ENCODE peak calls at places on chromosomes 2 and 18, in four cellular contexts. I, O, W and G are unnamed samples.

GRCh38 chr2:46216213-46216612 is 81.0 kb upstream of the EPAS1 start:
- DNase-seq in I (peak; percentile 33), O (no peak), W (no peak), G (no peak)

GRCh38 chr2:25301453-25302352 is 40.0 kb downstream of the DNMT3A start:
- DNase-seq in W (peak; percentile 40), I (peak; percentile 84), O (peak; percentile 91), G (no peak)

GRCh38 chr2:166335284-166335683 is 40.5 kb downstream of the SCN9A start:
- DNase-seq in I (no peak), O (no peak), W (no peak), G (no peak)

GRCh38 chr18:8898990-8899389 is 193.6 kb downstream of the MTCL1 start:
- DNase-seq in I (no peak), O (no peak), W (no peak), G (no peak)

GRCh38 chr2:64606495-64607363 is 47.0 kb downstream of the SERTAD2 start:
- DNase-seq in W (peak; percentile 83), I (peak; percentile 29), O (no peak), G (no peak)

GRCh38 chr2:62435720-62436119 is 70.3 kb downstream of the TMEM17 start:
- DNase-seq in W (no peak), O (no peak), I (no peak), G (no peak)

GRCh38 chr2:120993661-120994060 is 258.0 kb downstream of the GLI2 start:
- DNase-seq in I (no peak), W (no peak), O (no peak), G (no peak)

GRCh38 chr2:161312996-161313395 is 4.8 kb downstream of the PSMD14 start:
- DNase-seq in W (no peak), O (no peak), I (peak; percentile 31), G (no peak)

GRCh38 chr2:26438526-26438925 is 36.8 kb downstream of the DRC1 start:
- DNase-seq in I (peak; percentile 2), O (no peak), W (no peak), G (no peak)

GRCh38 chr2:228658998-228659397 is 477.5 kb upstream of the SPHKAP start:
- DNase-seq in I (peak; percentile 49), O (no peak), W (no peak), G (no peak)

GRCh38 chr2:71995067-71995665 is 152.5 kb downstream of the CYP26B1 start:
- DNase-seq in O (peak; percentile 26), W (no peak), I (peak; percentile 7), G (no peak)

GRCh38 chr2:121689356-121689755 is 40.1 kb upstream of the CLASP1 start:
- DNase-seq in I (peak; percentile 90), O (no peak), W (no peak), G (no peak)

GRCh38 chr18:4399929-4400328 is 55.2 kb downstream of the DLGAP1 start:
- DNase-seq in O (no peak), W (no peak), I (no peak), G (no peak)

GRCh38 chr2:68936462-68936861 is 16.2 kb downstream of the GKN2 start:
- DNase-seq in O (no peak), I (peak; percentile 59), W (no peak), G (no peak)

GRCh38 chr2:195898505-195898904 is 170.1 kb downstream of the DNAH7 start:
- DNase-seq in O (peak; percentile 38), W (no peak), I (peak; percentile 72), G (peak; percentile 58)

GRCh38 chr2:233350708-233351107 is 3.6 kb upstream of the DGKD start:
- DNase-seq in O (peak; percentile 99), W (peak; percentile 7), I (peak; percentile 87), G (peak; percentile 96)

GRCh38 chr2:224836263-224836662 is 120.1 kb upstream of the CCDC195 start:
- DNase-seq in I (no peak), W (no peak), O (no peak), G (no peak)

GRCh38 chr2:66574701-66575624 is 140.0 kb downstream of the MEIS1 start:
- DNase-seq in O (peak; percentile 50), W (no peak), I (peak; percentile 94), G (peak; percentile 89)

GRCh38 chr18:5914971-5915370 is 19.6 kb upstream of the TMEM200C start:
- DNase-seq in O (no peak), W (no peak), I (no peak), G (no peak)

GRCh38 chr2:128978155-128978707 is 659.6 kb upstream of the HS6ST1 start:
- DNase-seq in I (peak; percentile 6), W (no peak), O (no peak), G (no peak)

GRCh38 chr2:113216891-113217454 is 43.2 kb downstream of the PSD4 start:
- DNase-seq in O (no peak), I (no peak), W (no peak), G (no peak)